ENCODE peak calls at places on chromosomes 7 and 10, in four cellular contexts. X is Caco-2, Z is foreskin keratinocyte, G is left ventricle myocardium inferior. F is an unnamed sample. For H3K4me1, the result is how much of the 10 kb centered on the place peaks cover.

GRCh38 chr7:108589874-108590273 is 20.2 kb downstream of the DNAJB9 start:
- DNase-seq in X (no peak), Z (no peak), G (no peak), F (no peak)

GRCh38 chr7:75608451-75609122 is 116.5 kb downstream of the SPDYE5 start:
- DNase-seq in X (no peak), Z (no peak), G (no peak), F (no peak)

GRCh38 chr7:22549667-22550513 is 49.9 kb upstream of the STEAP1B start:
- DNase-seq in X (no peak), Z (peak), G (no peak), F (peak)

GRCh38 chr10:112340601-112341000 is 33.3 kb upstream of the ACSL5 start:
- DNase-seq in X (no peak), Z (no peak), G (no peak), F (no peak)

GRCh38 chr10:118873738-118874105 is 119.0 kb upstream of the CACUL1 start:
- DNase-seq in X (no peak), Z (peak), G (no peak), F (peak)

GRCh38 chr7:69076566-69076965 is 521.7 kb upstream of the AUTS2 start:
- DNase-seq in X (no peak), Z (no peak), G (no peak), F (no peak)

GRCh38 chr7:47795631-47796030 is 152.6 kb downstream of the PKD1L1 start:
- DNase-seq in X (no peak), Z (no peak), G (no peak), F (no peak)

GRCh38 chr7:74606101-74606908 is 51.2 kb upstream of the GTF2I start:
- DNase-seq in X (no peak), Z (no peak), G (peak), F (peak)

GRCh38 chr7:70000747-70001348 is 402.6 kb downstream of the AUTS2 start:
- DNase-seq in X (no peak), Z (no peak), G (no peak), F (no peak)

GRCh38 chr7:116582806-116583444 is 58.1 kb downstream of the CAV1 start:
- DNase-seq in X (no peak), Z (no peak), G (no peak), F (no peak)

GRCh38 chr7:5429857-5430611 is 6.4 kb upstream of the TNRC18 start:
- DNase-seq in X (peak), Z (peak), G (peak), F (peak)

GRCh38 chr7:84801396-84801795 is 385.5 kb downstream of the SEMA3D start:
- DNase-seq in X (no peak), Z (peak), G (no peak), F (no peak)

GRCh38 chr7:138243430-138243829 is 167.2 kb downstream of the AKR1D1 start:
- DNase-seq in X (no peak), Z (no peak), G (peak), F (peak)

GRCh38 chr7:148299335-148299734 is 291.2 kb upstream of the C7orf33 start:
- DNase-seq in X (peak), Z (no peak), G (no peak), F (no peak)

GRCh38 chr10:27687326-27687725 is 58.3 kb downstream of the MKX start:
- DNase-seq in X (no peak), Z (no peak), G (no peak), F (peak)

GRCh38 chr10:124898493-124898892 is 43.4 kb upstream of the ZRANB1 start:
- DNase-seq in X (peak), Z (no peak), G (no peak), F (no peak)

GRCh38 chr7:27740449-27741086 is 606 bp downstream of the TAX1BP1 start:
- DNase-seq in X (peak), Z (peak), G (peak), F (peak)

GRCh38 chr7:34277801-34278195 is 372.5 kb downstream of the BMPER start:
- DNase-seq in X (no peak), Z (peak), G (no peak), F (no peak)

GRCh38 chr10:14068851-14069250 is 261.9 kb downstream of the FRMD4A start:
- DNase-seq in X (no peak), Z (no peak), G (no peak), F (no peak)

GRCh38 chr10:24313233-24313632 is 104.3 kb downstream of the KIAA1217 start:
- DNase-seq in X (no peak), Z (no peak), G (no peak), F (no peak)

GRCh38 chr10:73810735-73811465 is 498 bp downstream of the NDST2 start:
- DNase-seq in X (no peak), Z (peak), G (peak), F (peak)

GRCh38 chr10:45673074-45673628 is 579 bp upstream of the ZFAND4 start:
- DNase-seq in X (peak), Z (peak), G (no peak), F (no peak)

GRCh38 chr7:28076421-28077163 is 104.0 kb downstream of the JAZF1 start:
- DNase-seq in X (no peak), Z (no peak), G (no peak), F (no peak)

GRCh38 chr10:88991161-88991899 is 732 bp downstream of the FAS start:
- DNase-seq in X (no peak), Z (peak), G (peak), F (peak)

GRCh38 chr10:89468625-89469024 is 54.3 kb downstream of the IFIT5 start:
- DNase-seq in X (no peak), Z (no peak), G (no peak), F (no peak)

GRCh38 chr10:47340613-47341170 is 7.5 kb upstream of the RBP3 start:
- DNase-seq in X (peak), Z (peak), G (peak), F (peak)

GRCh38 chr7:32200593-32200992 is 130.4 kb upstream of the PDE1C start:
- DNase-seq in X (no peak), Z (no peak), G (no peak), F (no peak)

GRCh38 chr7:150755473-150756099 is 18.4 kb downstream of the GIMAP5 start:
- DNase-seq in X (no peak), Z (no peak), G (no peak), F (no peak)

GRCh38 chr10:33334839-33335549 is 527 bp upstream of the NRP1 start:
- DNase-seq in X (peak), Z (peak), G (peak), F (peak)

GRCh38 chr7:83648464-83649241 is at the start of gene SEMA3E:
- DNase-seq in X (no peak), Z (peak), G (no peak), F (peak)

GRCh38 chr7:35630573-35630972 is 64.4 kb downstream of the HERPUD2 start:
- DNase-seq in X (no peak), Z (peak), G (no peak), F (peak)

GRCh38 chr7:27130540-27131389 is at the start of gene HOXA4:
- DNase-seq in X (peak), Z (peak), G (peak), F (peak)

GRCh38 chr10:81309041-81309552 is 565.9 kb upstream of the NRG3 start:
- DNase-seq in X (no peak), Z (no peak), G (no peak), F (no peak)

GRCh38 chr7:95526128-95526738 is 40.5 kb downstream of the ASB4 start:
- DNase-seq in X (no peak), Z (no peak), G (no peak), F (no peak)

GRCh38 chr10:118002581-118002980 is 44.2 kb downstream of the RAB11FIP2 start:
- DNase-seq in X (no peak), Z (peak), G (no peak), F (no peak)

GRCh38 chr10:73865459-73866442 is 8.6 kb downstream of the CAMK2G start:
- DNase-seq in X (no peak), Z (no peak), G (peak), F (no peak)

GRCh38 chr10:116593139-116593740 is 2.5 kb downstream of the PNLIPRP1 start:
- DNase-seq in X (no peak), Z (no peak), G (no peak), F (no peak)

GRCh38 chr7:91293840-91294239 is 29.6 kb downstream of the FZD1 start:
- DNase-seq in X (no peak), Z (peak), G (no peak), F (no peak)
- H3K4me1 ChIP-seq in X (under half), Z (under half), G (under half), F (under half)

GRCh38 chr10:12476661-12477060 is 127.3 kb downstream of the CAMK1D start:
- DNase-seq in X (no peak), Z (no peak), G (no peak), F (no peak)

GRCh38 chr10:12471135-12471534 is 121.8 kb downstream of the CAMK1D start:
- DNase-seq in X (no peak), Z (no peak), G (no peak), F (no peak)

GRCh38 chr10:12470719-12471118 is 121.4 kb downstream of the CAMK1D start:
- DNase-seq in X (no peak), Z (no peak), G (no peak), F (no peak)

GRCh38 chr10:12473491-12473890 is 124.1 kb downstream of the CAMK1D start:
- DNase-seq in X (no peak), Z (no peak), G (no peak), F (no peak)

DNA sequence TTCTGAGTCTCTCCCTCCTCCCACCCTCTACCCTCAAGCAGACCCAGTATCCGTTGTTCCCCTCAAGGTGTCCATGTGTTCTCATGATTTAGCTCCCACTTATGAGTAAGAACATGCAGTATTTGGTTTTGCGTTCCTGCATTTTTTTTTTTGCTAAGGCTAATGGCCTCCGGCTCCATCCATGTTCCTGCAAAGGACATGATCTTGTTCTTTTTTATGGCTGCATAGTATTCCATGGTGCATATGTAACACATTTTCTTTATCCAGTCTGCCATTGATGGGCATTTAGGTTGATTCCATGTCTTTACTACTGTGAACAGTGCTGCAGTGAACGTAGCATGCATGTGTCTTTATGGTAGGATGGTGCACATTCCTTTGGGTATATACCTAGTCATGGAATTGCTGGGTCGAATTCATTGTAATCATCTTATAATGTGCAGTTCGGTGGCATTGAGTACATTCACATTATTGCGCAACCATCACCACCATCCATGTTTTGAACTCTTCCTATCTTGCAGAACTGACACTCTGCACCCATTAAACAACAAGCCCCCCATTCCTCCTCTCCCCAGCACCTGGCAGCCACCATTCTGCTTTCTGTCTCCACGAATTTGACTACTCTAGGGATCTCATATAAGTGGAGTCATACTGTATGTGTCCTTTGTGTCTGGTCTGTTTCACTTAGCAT is 125.5 kb downstream of the CAMK1D start:
- DNase-seq in X (no peak), Z (no peak), G (no peak), F (no peak)
- H3K4me1 ChIP-seq in X (under half), Z (under half), G (under half), F (under half)

GRCh38 chr7:44110724-44111635 is 6.8 kb downstream of the AEBP1 start:
- DNase-seq in X (no peak), Z (no peak), G (no peak), F (no peak)
- H3K4me1 ChIP-seq in X (under half), Z (under half), G (under half), F (under half)

GRCh38 chr7:143391462-143392404 is 10.6 kb downstream of the ZYX start:
- DNase-seq in X (no peak), Z (peak), G (peak), F (no peak)
- H3K4me1 ChIP-seq in X (under half), Z (under half), G (half or more), F (under half)

GRCh38 chr10:8051109-8051781 is 3.2 kb upstream of the GATA3 start:
- DNase-seq in X (no peak), Z (no peak), G (no peak), F (no peak)
- H3K4me1 ChIP-seq in X (under half), Z (under half), G (half or more), F (under half)

GRCh38 chr7:129778770-129779601 is 167.5 kb downstream of the NRF1 start:
- DNase-seq in X (no peak), Z (peak), G (no peak), F (peak)
- H3K4me1 ChIP-seq in X (under half), Z (under half), G (half or more), F (under half)

DNA sequence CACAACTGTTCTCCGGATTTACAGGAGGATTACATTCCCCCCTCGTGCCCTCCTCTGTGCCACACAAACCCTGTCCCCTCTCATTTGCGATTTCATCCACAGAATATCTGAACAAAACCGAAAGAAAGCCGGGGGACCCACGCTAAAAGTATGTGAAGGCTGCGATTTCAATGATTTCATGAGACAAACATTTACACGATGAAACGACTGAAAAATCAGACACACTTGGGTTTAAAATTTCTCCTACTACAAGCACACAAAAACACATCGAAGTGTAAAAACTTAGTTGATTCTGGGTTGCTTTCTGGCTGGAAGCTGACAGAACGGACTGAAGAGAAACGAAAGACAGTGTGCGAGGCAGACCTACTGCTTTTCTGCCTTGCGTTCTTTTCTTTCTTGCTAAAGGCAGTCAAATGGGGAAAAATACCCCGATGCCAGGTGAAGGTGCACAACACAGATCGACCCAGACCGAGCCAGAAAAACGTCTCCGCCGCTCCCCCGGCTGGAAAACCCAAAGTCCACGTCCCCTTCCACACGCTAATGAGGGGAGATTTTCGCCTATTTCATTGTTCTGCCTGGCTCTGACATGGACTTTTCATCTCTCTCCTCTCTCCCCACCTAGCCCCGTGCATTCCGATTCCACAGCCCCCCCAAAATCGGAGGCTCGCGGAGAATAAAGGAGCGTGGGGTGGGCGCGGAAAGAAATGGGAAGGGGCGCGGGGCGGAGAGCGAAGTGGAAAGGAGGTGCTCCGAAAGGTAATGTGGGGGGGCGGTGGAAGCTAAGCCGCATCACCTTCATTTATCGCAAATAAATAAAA is 1.1 kb downstream of the HIPK2 start:
- DNase-seq in X (peak), Z (peak), G (no peak), F (peak)
- H3K4me1 ChIP-seq in X (under half), Z (under half), G (half or more), F (under half)

GRCh38 chr7:30859202-30859939 is 52.3 kb upstream of the AQP1 start:
- DNase-seq in X (no peak), Z (no peak), G (no peak), F (no peak)
- H3K4me1 ChIP-seq in X (under half), Z (under half), G (under half), F (under half)

DNA sequence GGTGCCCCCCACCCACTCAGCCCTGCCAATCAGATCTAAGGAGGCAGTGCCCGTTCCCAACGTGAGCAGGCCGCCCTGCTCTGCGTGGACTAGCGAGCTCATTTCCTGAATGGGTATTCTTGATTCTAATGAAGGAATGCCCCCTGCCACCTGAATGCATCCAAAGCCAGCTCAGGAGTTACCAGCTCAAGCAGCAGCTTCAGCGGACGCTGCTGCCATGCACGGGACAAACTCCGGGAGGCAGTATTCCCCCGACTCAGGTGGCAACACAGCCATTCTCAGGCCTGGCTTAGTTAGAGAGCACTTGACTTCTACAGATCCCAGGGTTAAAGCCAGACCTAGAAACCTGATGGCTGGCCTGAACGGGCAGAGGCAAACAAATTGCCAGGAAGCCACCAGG is 25.8 kb downstream of the PSAP start:
- DNase-seq in X (no peak), Z (no peak), G (no peak), F (no peak)
- H3K4me1 ChIP-seq in X (under half), Z (under half), G (under half), F (under half)

F was measured in PC-3.